ENCODE peak calls at places on chromosomes 1 and 21, in eight cellular contexts. V is ELF-1, T is non-pigmented ciliary epithelial cell, N is OCI-M1, G is AG08395, H is renal cortical epithelial cell, J is NCI-H1105, Z is GM03348. Q is an unnamed sample.

GRCh38 chr21:45624356-45624854 is 19.1 kb upstream of the PCBP3 start:
- DNase-seq in V (no peak), T (no peak), N (no peak), G (no peak), H (no peak), J (no peak), Z (no peak), Q (no peak)

GRCh38 chr1:218943371-218943770 is 230.3 kb upstream of the LYPLAL1 start:
- DNase-seq in V (no peak), T (no peak), N (no peak), G (no peak), H (no peak), J (no peak), Z (no peak), Q (no peak)

GRCh38 chr1:224897928-224898327 is 31.5 kb upstream of the DNAH14 start:
- DNase-seq in V (no peak), T (no peak), N (no peak), G (no peak), H (no peak), J (no peak), Z (no peak), Q (no peak)

GRCh38 chr1:58874757-58875755 is 91.2 kb upstream of the JUN start:
- DNase-seq in V (peak), T (no peak), N (no peak), G (peak), H (peak), J (peak), Z (peak), Q (no peak)

GRCh38 chr1:216849141-216849540 is 125.9 kb upstream of the ESRRG start:
- DNase-seq in V (no peak), T (no peak), N (no peak), G (no peak), H (no peak), J (no peak), Z (no peak), Q (no peak)

GRCh38 chr1:162997499-162998285 is 71.5 kb upstream of the RGS4 start:
- DNase-seq in V (no peak), T (no peak), N (no peak), G (no peak), H (peak), J (no peak), Z (peak), Q (no peak)

GRCh38 chr1:152756872-152757271 is 953 bp upstream of the KPRP start:
- DNase-seq in V (no peak), T (no peak), N (no peak), G (no peak), H (no peak), J (no peak), Z (no peak), Q (no peak)

GRCh38 chr1:83920320-83920719 is 78.6 kb downstream of the TTLL7 start:
- DNase-seq in V (no peak), T (no peak), N (no peak), G (no peak), H (no peak), J (no peak), Z (no peak), Q (no peak)

GRCh38 chr1:27637052-27637451 is 2.1 kb upstream of the FGR start:
- DNase-seq in V (no peak), T (no peak), N (no peak), G (no peak), H (no peak), J (no peak), Z (no peak), Q (no peak)

GRCh38 chr1:7069888-7070287 is 284.6 kb downstream of the CAMTA1 start:
- DNase-seq in V (peak), T (no peak), N (no peak), G (peak), H (no peak), J (no peak), Z (peak), Q (no peak)

GRCh38 chr1:37633040-37633949 is 1.4 kb downstream of the RSPO1 start:
- DNase-seq in V (no peak), T (no peak), N (no peak), G (no peak), H (no peak), J (no peak), Z (no peak), Q (no peak)

GRCh38 chr1:203769505-203770343 is 4.7 kb downstream of the LAX1 start:
- DNase-seq in V (no peak), T (peak), N (peak), G (peak), H (peak), J (peak), Z (peak), Q (peak)

GRCh38 chr1:75795703-75796193 is 934 bp upstream of the MSH4 start:
- DNase-seq in V (no peak), T (no peak), N (peak), G (no peak), H (no peak), J (no peak), Z (no peak), Q (no peak)

GRCh38 chr1:36239941-36240637 is 15.8 kb downstream of the THRAP3 start:
- DNase-seq in V (peak), T (no peak), N (no peak), G (no peak), H (no peak), J (no peak), Z (no peak), Q (no peak)

GRCh38 chr1:3939242-3940080 is 39.4 kb upstream of the C1orf174 start:
- DNase-seq in V (no peak), T (no peak), N (no peak), G (no peak), H (no peak), J (no peak), Z (no peak), Q (no peak)

GRCh38 chr1:28087614-28088167 is 719 bp downstream of the EYA3 start:
- DNase-seq in V (peak), T (no peak), N (peak), G (peak), H (no peak), J (no peak), Z (peak), Q (peak)

GRCh38 chr1:29286194-29286767 is 50.0 kb downstream of the PTPRU start:
- DNase-seq in V (no peak), T (no peak), N (no peak), G (no peak), H (no peak), J (no peak), Z (no peak), Q (no peak)

GRCh38 chr1:81703352-81703735 is 97.4 kb upstream of the ADGRL2 start:
- DNase-seq in V (no peak), T (peak), N (no peak), G (peak), H (no peak), J (no peak), Z (peak), Q (no peak)

GRCh38 chr21:28148400-28149064 is 844.1 kb downstream of the LTN1 start:
- DNase-seq in V (no peak), T (no peak), N (peak), G (no peak), H (peak), J (no peak), Z (no peak), Q (no peak)

GRCh38 chr1:33435096-33435820 is 4.4 kb upstream of the PHC2 start:
- DNase-seq in V (no peak), T (no peak), N (no peak), G (peak), H (peak), J (no peak), Z (peak), Q (no peak)

GRCh38 chr21:35940074-35940927 is 120.0 kb downstream of the SETD4 start:
- DNase-seq in V (no peak), T (no peak), N (peak), G (peak), H (peak), J (peak), Z (peak), Q (peak)

GRCh38 chr1:24481843-24482610 is 20.6 kb upstream of the RCAN3 start:
- DNase-seq in V (no peak), T (no peak), N (no peak), G (no peak), H (no peak), J (no peak), Z (no peak), Q (peak)

GRCh38 chr1:59026472-59026948 is 242.7 kb upstream of the JUN start:
- DNase-seq in V (no peak), T (no peak), N (peak), G (peak), H (no peak), J (no peak), Z (peak), Q (no peak)

GRCh38 chr1:167263784-167264464 is 43.2 kb downstream of the POU2F1 start:
- DNase-seq in V (no peak), T (no peak), N (peak), G (no peak), H (peak), J (no peak), Z (no peak), Q (peak)

GRCh38 chr1:203807211-203807610 is 11.8 kb downstream of the ZBED6 start:
- DNase-seq in V (no peak), T (peak), N (no peak), G (peak), H (no peak), J (no peak), Z (peak), Q (no peak)

GRCh38 chr1:175498002-175498401 is 245.4 kb downstream of the TNR start:
- DNase-seq in V (no peak), T (no peak), N (no peak), G (peak), H (peak), J (no peak), Z (peak), Q (no peak)

GRCh38 chr21:31347435-31348032 is 3.5 kb upstream of the TIAM1 start:
- DNase-seq in V (no peak), T (no peak), N (peak), G (no peak), H (peak), J (no peak), Z (peak), Q (no peak)

GRCh38 chr1:25770541-25771245 is 29.3 kb upstream of the SELENON start:
- DNase-seq in V (no peak), T (no peak), N (no peak), G (no peak), H (no peak), J (no peak), Z (no peak), Q (no peak)

GRCh38 chr1:42973304-42973703 is 14.6 kb upstream of the SLC2A1 start:
- DNase-seq in V (peak), T (no peak), N (no peak), G (no peak), H (no peak), J (no peak), Z (no peak), Q (no peak)

GRCh38 chr1:38719880-38720279 is 139.7 kb downstream of the RRAGC start:
- DNase-seq in V (no peak), T (no peak), N (no peak), G (no peak), H (no peak), J (no peak), Z (no peak), Q (no peak)

GRCh38 chr1:46152021-46152420 is 19.6 kb upstream of the PIK3R3 start:
- DNase-seq in V (no peak), T (peak), N (no peak), G (peak), H (peak), J (no peak), Z (peak), Q (no peak)

GRCh38 chr1:12475158-12475934 is 142.7 kb downstream of the DHRS3 start:
- DNase-seq in V (no peak), T (no peak), N (no peak), G (no peak), H (no peak), J (no peak), Z (no peak), Q (no peak)

GRCh38 chr21:44933199-44933937 is 6.5 kb upstream of the SLX9 start:
- DNase-seq in V (no peak), T (no peak), N (no peak), G (no peak), H (no peak), J (no peak), Z (no peak), Q (no peak)

GRCh38 chr1:32474954-32475353 is 10.1 kb downstream of the ZBTB8B start:
- DNase-seq in V (no peak), T (no peak), N (no peak), G (no peak), H (peak), J (no peak), Z (no peak), Q (no peak)

GRCh38 chr1:156226116-156226538 is 13.3 kb downstream of the PMF1 start:
- DNase-seq in V (no peak), T (no peak), N (no peak), G (no peak), H (no peak), J (no peak), Z (no peak), Q (no peak)

GRCh38 chr1:84223751-84224432 is 77.6 kb upstream of the SAMD13 start:
- DNase-seq in V (no peak), T (no peak), N (no peak), G (no peak), H (no peak), J (no peak), Z (no peak), Q (no peak)

Q was measured in KBM-7.